ENCODE peak calls at places on chromosomes 11 and 22, in five cellular contexts. W, A, I, X and Q are unnamed samples.

GRCh38 chr11:78886616-78887015 is 312.0 kb upstream of the NARS2 start:
- DNase-seq in W (no peak), A (no peak), X (no peak), I (no peak), Q (peak)

GRCh38 chr11:101188801-101189200 is 59.2 kb upstream of the PGR start:
- DNase-seq in I (no peak), A (no peak), X (no peak), W (no peak), Q (no peak)

GRCh38 chr11:58574851-58575250 is 805 bp downstream of the LPXN start:
- DNase-seq in W (no peak), A (no peak), X (no peak), I (no peak), Q (peak)

GRCh38 chr22:42769574-42770447 is 49.1 kb upstream of the A4GALT start:
- DNase-seq in W (peak), I (peak), X (no peak), A (peak), Q (peak)

GRCh38 chr11:78340530-78340929 is 77.1 kb downstream of the GAB2 start:
- DNase-seq in I (no peak), X (no peak), W (no peak), A (no peak), Q (no peak)

GRCh38 chr11:34274712-34275398 is 83.0 kb downstream of the ABTB2 start:
- DNase-seq in I (peak), X (peak), W (peak), A (no peak), Q (peak)

GRCh38 chr11:77886401-77886800 is 65.5 kb downstream of the AAMDC start:
- DNase-seq in W (no peak), I (no peak), X (no peak), A (peak), Q (peak)

GRCh38 chr11:45817191-45817590 is 12.2 kb downstream of the SLC35C1 start:
- DNase-seq in A (peak), I (no peak), W (no peak), X (no peak), Q (no peak)

GRCh38 chr22:45970709-45971388 is 6.1 kb downstream of the WNT7B start:
- DNase-seq in A (no peak), I (no peak), X (peak), W (no peak), Q (peak)
- TF ChIP-seq CTCF in A (no peak), I (no peak), X (no peak), W (no peak), Q (no peak)

GRCh38 chr11:33016654-33017053 is 976 bp downstream of the DEPDC7 start:
- DNase-seq in I (no peak), W (no peak), A (no peak), X (no peak), Q (no peak)
- H3K4me3 ChIP-seq in I (peak), W (no peak), A (no peak), X (peak), Q (peak)

GRCh38 chr11:85941380-85941973 is 86.3 kb downstream of the CCDC83 start:
- DNase-seq in A (peak), X (no peak), I (peak), W (no peak), Q (peak)
- TF ChIP-seq CTCF in A (peak), X (peak), I (peak), W (no peak), Q (peak)

GRCh38 chr11:7494086-7494775 is 8.9 kb downstream of the OLFML1 start:
- DNase-seq in X (no peak), I (no peak), W (no peak), A (no peak), Q (no peak)

GRCh38 chr11:7490054-7490453 is 4.7 kb downstream of the OLFML1 start:
- DNase-seq in W (no peak), A (no peak), X (no peak), I (no peak), Q (peak)

GRCh38 chr11:7493670-7494069 is 8.4 kb downstream of the OLFML1 start:
- DNase-seq in X (no peak), I (no peak), W (no peak), A (no peak), Q (no peak)

GRCh38 chr11:7490535-7490934 is 5.2 kb downstream of the OLFML1 start:
- DNase-seq in I (no peak), A (no peak), W (no peak), X (no peak), Q (peak)

DNA sequence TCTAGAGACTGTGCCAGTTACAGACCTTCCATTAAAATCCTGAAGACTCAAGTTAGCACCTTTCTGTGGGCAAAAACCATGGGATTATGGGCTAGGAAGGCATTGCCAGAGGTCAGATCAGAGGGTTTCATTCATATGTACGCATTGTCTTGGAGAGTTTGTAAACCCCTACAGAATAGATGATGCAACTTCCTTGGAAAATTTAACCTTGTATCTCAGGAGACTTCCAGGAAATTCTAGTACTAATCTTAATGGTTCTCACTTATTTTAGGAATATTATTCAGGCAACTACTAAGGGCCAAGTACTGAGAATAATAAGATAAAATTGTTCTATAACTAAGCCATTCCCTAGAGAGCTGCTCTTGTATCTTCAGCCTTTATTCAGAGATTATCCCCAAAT is 6.9 kb downstream of the OLFML1 start:
- DNase-seq in A (no peak), X (no peak), W (no peak), I (no peak), Q (no peak)
- H3K4me3 ChIP-seq in A (no peak), X (no peak), W (no peak), I (no peak), Q (no peak)